ENCODE peak calls at places on chromosomes 5 and 9, in nine cellular contexts. F, J, V, G, W, L, U, M and D are unnamed samples.

GRCh38 chr5:154740483-154740882 is 14.7 kb upstream of the LARP1 start:
- DNase-seq in F (peak), J (peak), V (no peak), G (no peak), W (no peak), L (no peak), U (peak), M (peak), D (peak)

GRCh38 chr5:553874-554273 is 29.6 kb upstream of the SLC9A3 start:
- DNase-seq in F (no peak), J (peak), V (no peak), G (no peak), W (no peak), L (no peak), U (peak), M (no peak), D (no peak)

GRCh38 chr9:5493597-5494511 is 16.5 kb upstream of the PDCD1LG2 start:
- DNase-seq in F (peak), J (no peak), V (no peak), G (no peak), W (no peak), L (no peak), U (peak), M (peak), D (peak)

GRCh38 chr5:61641748-61642565 is 309.9 kb downstream of the ZSWIM6 start:
- DNase-seq in F (no peak), J (no peak), V (no peak), G (no peak), W (no peak), L (no peak), U (no peak), M (no peak), D (peak)

GRCh38 chr9:96169901-96170300 is 132.1 kb downstream of the HSD17B3 start:
- DNase-seq in F (no peak), J (no peak), V (no peak), G (no peak), W (no peak), L (peak), U (no peak), M (no peak), D (no peak)

GRCh38 chr9:134623408-134624066 is 18.1 kb upstream of the COL5A1 start:
- DNase-seq in F (no peak), J (peak), V (no peak), G (no peak), W (no peak), L (no peak), U (no peak), M (no peak), D (peak)

GRCh38 chr5:37722236-37723146 is 117.3 kb downstream of the GDNF start:
- DNase-seq in F (no peak), J (no peak), V (no peak), G (no peak), W (peak), L (no peak), U (no peak), M (peak), D (peak)

GRCh38 chr5:112738180-112738560 is 485 bp downstream of the APC start:
- DNase-seq in F (peak), J (no peak), V (no peak), G (no peak), W (peak), L (peak), U (no peak), M (no peak), D (peak)

GRCh38 chr5:125357660-125358059 is 611.2 kb upstream of the ZNF608 start:
- DNase-seq in F (no peak), J (no peak), V (no peak), G (no peak), W (no peak), L (peak), U (no peak), M (no peak), D (no peak)

GRCh38 chr5:23930985-23931384 is 423.6 kb downstream of the PRDM9 start:
- DNase-seq in F (no peak), J (no peak), V (no peak), G (no peak), W (no peak), L (no peak), U (no peak), M (no peak), D (no peak)

GRCh38 chr5:157926171-157926671 is 67.3 kb upstream of the CLINT1 start:
- DNase-seq in F (no peak), J (peak), V (no peak), G (no peak), W (no peak), L (peak), U (no peak), M (no peak), D (no peak)

GRCh38 chr9:107215381-107215780 is 67.7 kb upstream of the RAD23B start:
- DNase-seq in F (no peak), J (no peak), V (no peak), G (no peak), W (no peak), L (no peak), U (no peak), M (no peak), D (peak)

GRCh38 chr5:168238422-168238821 is 53.0 kb upstream of the WWC1 start:
- DNase-seq in F (no peak), J (no peak), V (no peak), G (no peak), W (no peak), L (peak), U (no peak), M (no peak), D (no peak)

GRCh38 chr5:119269061-119269579 is 86.7 kb upstream of the TNFAIP8 start:
- DNase-seq in F (peak), J (no peak), V (no peak), G (no peak), W (peak), L (no peak), U (peak), M (no peak), D (peak)

GRCh38 chr9:129761293-129761900 is 8.6 kb upstream of the PTGES start:
- DNase-seq in F (no peak), J (no peak), V (no peak), G (no peak), W (no peak), L (no peak), U (peak), M (peak), D (peak)

GRCh38 chr5:6827815-6828214 is 114.6 kb downstream of the TENT4A start:
- DNase-seq in F (no peak), J (no peak), V (no peak), G (no peak), W (no peak), L (no peak), U (no peak), M (no peak), D (no peak)

GRCh38 chr9:20292002-20292401 is 330.3 kb downstream of the MLLT3 start:
- DNase-seq in F (no peak), J (no peak), V (no peak), G (no peak), W (no peak), L (peak), U (no peak), M (no peak), D (peak)

GRCh38 chr5:15074651-15075050 is 203.1 kb upstream of the ANKH start:
- DNase-seq in F (no peak), J (no peak), V (no peak), G (no peak), W (no peak), L (no peak), U (no peak), M (peak), D (no peak)

GRCh38 chr5:157108961-157109360 is at the start of gene HAVCR2:
- DNase-seq in F (peak), J (no peak), V (peak), G (no peak), W (no peak), L (no peak), U (peak), M (no peak), D (no peak)

GRCh38 chr5:16412556-16412955 is 53.0 kb downstream of the ZNF622 start:
- DNase-seq in F (no peak), J (no peak), V (no peak), G (no peak), W (no peak), L (no peak), U (no peak), M (no peak), D (peak)

GRCh38 chr5:98514106-98514665 is 259.3 kb upstream of the RGMB start:
- DNase-seq in F (no peak), J (no peak), V (no peak), G (no peak), W (no peak), L (no peak), U (no peak), M (peak), D (peak)

GRCh38 chr5:133683646-133684290 is 71.4 kb upstream of the FSTL4 start:
- DNase-seq in F (no peak), J (peak), V (no peak), G (no peak), W (no peak), L (no peak), U (no peak), M (no peak), D (no peak)

GRCh38 chr5:142837274-142837673 is 67.1 kb downstream of the ARHGAP26 start:
- DNase-seq in F (no peak), J (no peak), V (no peak), G (no peak), W (no peak), L (no peak), U (no peak), M (no peak), D (no peak)